ENCODE peak calls at places on chromosomes 1 and 21, in seven cellular contexts. One of them, this sample, is unnamed.

GRCh38 chr1:182064611-182065010 is 3.1 kb upstream of the ZNF648 start:
- DNase-seq in EH: no peak
- DNase-seq in tibial nerve: no peak
- DNase-seq in NCI-H2081: no peak
- DNase-seq in epithelial cell of proximal tubule: no peak
- DNase-seq in LoVo: no peak
- DNase-seq in H7: no peak
- DNase-seq in this sample: no peak

GRCh38 chr21:39546522-39546921 is 66.2 kb upstream of the B3GALT5 start:
- DNase-seq in EH: no peak
- DNase-seq in tibial nerve: no peak
- DNase-seq in NCI-H2081: no peak
- DNase-seq in epithelial cell of proximal tubule: no peak
- DNase-seq in LoVo: no peak
- DNase-seq in H7: no peak
- DNase-seq in this sample: no peak

GRCh38 chr1:239126881-239127280 is 259.5 kb upstream of the CHRM3 start:
- DNase-seq in EH: no peak
- DNase-seq in tibial nerve: no peak
- DNase-seq in NCI-H2081: no peak
- DNase-seq in epithelial cell of proximal tubule: no peak
- DNase-seq in LoVo: no peak
- DNase-seq in H7: no peak
- DNase-seq in this sample: no peak

GRCh38 chr1:230303069-230303468 is 123.1 kb downstream of the PGBD5 start:
- DNase-seq in EH: peak
- DNase-seq in tibial nerve: no peak
- DNase-seq in NCI-H2081: no peak
- DNase-seq in epithelial cell of proximal tubule: no peak
- DNase-seq in LoVo: no peak
- DNase-seq in H7: no peak
- DNase-seq in this sample: no peak

GRCh38 chr1:24411963-24412362 is 1.6 kb downstream of the STPG1 start:
- DNase-seq in EH: peak
- DNase-seq in tibial nerve: no peak
- DNase-seq in NCI-H2081: no peak
- DNase-seq in epithelial cell of proximal tubule: no peak
- DNase-seq in LoVo: no peak
- DNase-seq in H7: no peak
- DNase-seq in this sample: no peak

GRCh38 chr21:33047231-33047630 is 21.5 kb downstream of the OLIG2 start:
- DNase-seq in EH: peak
- DNase-seq in tibial nerve: no peak
- DNase-seq in NCI-H2081: no peak
- DNase-seq in epithelial cell of proximal tubule: no peak
- DNase-seq in LoVo: no peak
- DNase-seq in H7: no peak
- DNase-seq in this sample: no peak

GRCh38 chr1:157105988-157106812 is 6.6 kb upstream of the ETV3L start:
- DNase-seq in EH: peak
- DNase-seq in tibial nerve: no peak
- DNase-seq in NCI-H2081: no peak
- DNase-seq in epithelial cell of proximal tubule: peak
- DNase-seq in LoVo: peak
- DNase-seq in H7: no peak
- DNase-seq in this sample: no peak

GRCh38 chr1:71179997-71180396 is 99.2 kb upstream of the ZRANB2 start:
- DNase-seq in EH: no peak
- DNase-seq in tibial nerve: no peak
- DNase-seq in NCI-H2081: no peak
- DNase-seq in epithelial cell of proximal tubule: no peak
- DNase-seq in LoVo: no peak
- DNase-seq in H7: no peak
- DNase-seq in this sample: no peak

GRCh38 chr21:16304189-16304588 is 574.4 kb downstream of the USP25 start:
- DNase-seq in EH: no peak
- DNase-seq in tibial nerve: no peak
- DNase-seq in NCI-H2081: no peak
- DNase-seq in epithelial cell of proximal tubule: no peak
- DNase-seq in LoVo: no peak
- DNase-seq in H7: no peak
- DNase-seq in this sample: no peak

This sample was measured in DMS153.